ENCODE peak calls at places on chromosomes 2 and 18, in six cellular contexts. N, S, H, M, F and D are unnamed samples.

GRCh38 chr2:36322108-36322507 is 33.5 kb upstream of the CRIM1 start:
- DNase-seq in N (peak), S (no peak), H (no peak), M (no peak), F (no peak), D (no peak)

GRCh38 chr2:64273524-64274398 is 129.5 kb upstream of the PELI1 start:
- DNase-seq in N (no peak), S (peak), H (peak), M (no peak), F (no peak), D (no peak)

GRCh38 chr2:43203373-43203772 is 23.0 kb downstream of the ZFP36L2 start:
- DNase-seq in N (no peak), S (no peak), H (no peak), M (no peak), F (no peak), D (no peak)

GRCh38 chr2:112980537-112980936 is 2.7 kb downstream of the IL36G start:
- DNase-seq in N (no peak), S (no peak), H (no peak), M (no peak), F (no peak), D (peak)

GRCh38 chr18:78659748-78660147 is 319.9 kb upstream of the SALL3 start:
- DNase-seq in N (peak), S (no peak), H (no peak), M (no peak), F (no peak), D (peak)

GRCh38 chr2:207936380-207936779 is 88.9 kb downstream of the PLEKHM3 start:
- DNase-seq in N (no peak), S (no peak), H (no peak), M (no peak), F (no peak), D (no peak)

GRCh38 chr18:1846640-1847039 is 724.7 kb downstream of the METTL4 start:
- DNase-seq in N (no peak), S (no peak), H (no peak), M (no peak), F (no peak), D (no peak)

GRCh38 chr2:129458006-129458405 is 521.5 kb upstream of the RAB6C start:
- DNase-seq in N (no peak), S (no peak), H (no peak), M (no peak), F (no peak), D (no peak)

GRCh38 chr18:6269933-6270332 is 144.8 kb downstream of the L3MBTL4 start:
- DNase-seq in N (no peak), S (no peak), H (no peak), M (no peak), F (no peak), D (no peak)

GRCh38 chr2:210177769-210178168 is 6.6 kb upstream of the KANSL1L start:
- DNase-seq in N (peak), S (no peak), H (no peak), M (no peak), F (no peak), D (no peak)

GRCh38 chr18:21575656-21576055 is 24.8 kb downstream of the ESCO1 start:
- DNase-seq in N (no peak), S (no peak), H (no peak), M (no peak), F (no peak), D (no peak)

GRCh38 chr2:189050110-189050712 is 76.0 kb downstream of the COL3A1 start:
- DNase-seq in N (no peak), S (no peak), H (no peak), M (no peak), F (no peak), D (no peak)

GRCh38 chr2:9488583-9489547 is 14.5 kb downstream of the IAH1 start:
- DNase-seq in N (no peak), S (no peak), H (no peak), M (no peak), F (no peak), D (no peak)

GRCh38 chr2:29530281-29530680 is 391.1 kb downstream of the ALK start:
- DNase-seq in N (no peak), S (no peak), H (no peak), M (no peak), F (no peak), D (no peak)

GRCh38 chr18:64097497-64097896 is 51.4 kb downstream of the LINC00305 start:
- DNase-seq in N (no peak), S (no peak), H (no peak), M (no peak), F (no peak), D (no peak)
- TF ChIP-seq CTCF in N (peak), S (no peak), H (no peak), M (no peak), F (no peak), D (no peak)

DNA sequence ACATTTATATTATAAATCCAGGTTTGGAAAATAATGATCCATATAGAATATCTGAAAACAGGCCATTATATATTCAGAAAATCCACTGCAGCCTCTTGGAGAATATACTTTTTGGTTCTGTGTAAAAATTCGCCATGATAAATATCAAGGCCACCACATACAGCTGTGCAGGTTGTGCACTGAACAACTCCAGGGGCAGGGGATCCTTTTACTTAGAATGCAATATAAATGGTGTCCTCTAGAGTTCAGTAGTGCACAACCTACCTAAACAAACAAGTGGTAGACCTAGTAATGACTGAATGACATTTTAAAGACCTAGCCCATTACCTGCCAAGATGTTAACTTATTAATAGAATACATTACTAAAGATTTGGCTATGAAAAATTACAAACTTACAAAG is 22.4 kb downstream of the MOGAT1 start:
- DNase-seq in N (peak), S (no peak), H (no peak), M (no peak), F (no peak), D (no peak)
- TF ChIP-seq CTCF in N (peak), S (no peak), H (no peak), M (peak), F (no peak), D (no peak)

DNA sequence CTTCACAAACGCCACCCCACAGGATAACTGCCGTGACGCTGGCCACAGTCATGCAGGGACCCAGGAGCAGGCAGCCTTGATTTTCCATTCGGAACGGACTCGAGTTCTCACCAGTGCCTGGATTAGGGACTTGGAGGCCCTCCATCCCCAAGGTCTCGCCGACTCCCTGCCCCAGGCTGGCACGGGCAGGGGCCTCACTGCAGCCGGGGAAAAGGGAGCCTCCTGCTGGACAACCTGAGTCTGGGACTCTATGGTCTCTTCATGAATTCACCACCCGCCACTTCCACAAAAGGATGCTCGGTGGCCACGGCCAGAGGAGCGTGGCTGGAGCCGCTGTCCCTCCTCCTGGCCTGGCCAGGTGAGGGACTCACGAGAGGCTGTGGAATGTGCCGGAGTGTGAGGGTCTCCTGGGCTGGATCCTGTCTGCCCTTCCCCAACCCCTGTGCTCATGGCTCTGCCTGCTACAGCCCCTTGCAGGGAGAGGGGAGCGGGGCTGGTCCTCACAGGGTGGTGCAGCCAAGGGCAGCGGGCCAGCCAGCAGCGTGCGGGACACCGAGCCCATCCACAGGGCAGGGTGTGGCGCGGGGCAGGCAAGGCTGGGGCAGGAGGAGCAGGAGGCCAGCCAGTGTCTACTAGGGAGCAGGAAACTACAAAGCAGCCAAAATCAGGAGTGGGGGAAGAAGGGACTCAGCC is 42.3 kb downstream of the AQP12A start:
- DNase-seq in N (no peak), S (no peak), H (no peak), M (no peak), F (no peak), D (peak)
- TF ChIP-seq CTCF in N (no peak), S (no peak), H (no peak), M (peak), F (no peak), D (peak)

GRCh38 chr18:71001597-71001996 is 712.8 kb downstream of the SOCS6 start:
- DNase-seq in N (no peak), S (no peak), H (no peak), M (no peak), F (no peak), D (no peak)

GRCh38 chr18:70998490-70998889 is 709.6 kb downstream of the SOCS6 start:
- DNase-seq in N (no peak), S (no peak), H (no peak), M (no peak), F (no peak), D (no peak)
- TF ChIP-seq CTCF in N (no peak), S (no peak), H (no peak), M (no peak), F (no peak), D (no peak)

GRCh38 chr2:96233880-96234316 is 25.3 kb upstream of the STARD7 start:
- DNase-seq in N (no peak), S (no peak), H (no peak), M (peak), F (no peak), D (no peak)
- TF ChIP-seq CTCF in N (no peak), S (no peak), H (peak), M (peak), F (no peak), D (no peak)

GRCh38 chr18:47397671-47398319 is 146.3 kb upstream of the SKOR2 start:
- DNase-seq in N (peak), S (no peak), H (peak), M (no peak), F (no peak), D (peak)
- TF ChIP-seq CTCF in N (peak), S (no peak), H (peak), M (peak), F (no peak), D (peak)